ENCODE peak calls at places on chromosomes 13 and 19, in ten cellular contexts. F is endothelial cell of umbilical vein, P is GM12891, U is breast epithelium, G is HepG2, Y is SK-N-SH, O is K562, W is stomach, J is HL-60, Z is suprapubic skin. E is an unnamed sample.

GRCh38 chr13:19836472-19836871 is 27.0 kb downstream of the ZMYM5 start:
- DNase-seq in F (no peak), P (no peak), U (no peak), G (no peak), Y (no peak), O (no peak), W (no peak), J (no peak), Z (no peak), E (no peak)

GRCh38 chr19:23075031-23075733 is 41.6 kb upstream of the ZNF730 start:
- DNase-seq in F (peak; percentile 41), P (peak; percentile 55), U (peak; percentile 40), G (no peak), Y (peak; percentile 92), O (peak; percentile 20), W (no peak), J (peak; percentile 12), Z (peak; percentile 60), E (peak; percentile 19)

GRCh38 chr13:94711561-94712286 is 621 bp downstream of the SOX21 start:
- DNase-seq in F (peak; percentile 45), P (no peak), U (no peak), G (no peak), Y (peak; percentile 54), O (peak; percentile 47), W (no peak), J (peak; percentile 32), Z (peak; percentile 61), E (no peak)

GRCh38 chr13:101433895-101434294 is 17.6 kb upstream of the NALCN start:
- DNase-seq in F (no peak), P (no peak), U (no peak), G (no peak), Y (no peak), O (no peak), W (no peak), J (no peak), Z (no peak), E (no peak)

GRCh38 chr13:84658881-84659661 is 776.8 kb upstream of the SLITRK1 start:
- DNase-seq in F (no peak), P (no peak), U (no peak), G (no peak), Y (no peak), O (no peak), W (no peak), J (no peak), Z (no peak), E (no peak)

GRCh38 chr13:30844548-30845296 is 61.3 kb upstream of the MEDAG start:
- DNase-seq in F (no peak), P (no peak), U (no peak), G (no peak), Y (no peak), O (no peak), W (no peak), J (no peak), Z (no peak), E (no peak)

GRCh38 chr19:46205183-46205984 is 24.2 kb upstream of the IGFL1 start:
- DNase-seq in F (no peak), P (no peak), U (no peak), G (no peak), Y (no peak), O (no peak), W (no peak), J (no peak), Z (no peak), E (no peak)

GRCh38 chr13:38514575-38514974 is 164.9 kb downstream of the UFM1 start:
- DNase-seq in F (no peak), P (no peak), U (no peak), G (no peak), Y (no peak), O (no peak), W (no peak), J (no peak), Z (no peak), E (no peak)

GRCh38 chr19:925912-926594 is at the start of gene ARID3A:
- DNase-seq in F (no peak), P (no peak), U (no peak), G (no peak), Y (peak; percentile 88), O (no peak), W (peak; percentile 56), J (peak; percentile 60), Z (no peak), E (peak; percentile 71)

DNA sequence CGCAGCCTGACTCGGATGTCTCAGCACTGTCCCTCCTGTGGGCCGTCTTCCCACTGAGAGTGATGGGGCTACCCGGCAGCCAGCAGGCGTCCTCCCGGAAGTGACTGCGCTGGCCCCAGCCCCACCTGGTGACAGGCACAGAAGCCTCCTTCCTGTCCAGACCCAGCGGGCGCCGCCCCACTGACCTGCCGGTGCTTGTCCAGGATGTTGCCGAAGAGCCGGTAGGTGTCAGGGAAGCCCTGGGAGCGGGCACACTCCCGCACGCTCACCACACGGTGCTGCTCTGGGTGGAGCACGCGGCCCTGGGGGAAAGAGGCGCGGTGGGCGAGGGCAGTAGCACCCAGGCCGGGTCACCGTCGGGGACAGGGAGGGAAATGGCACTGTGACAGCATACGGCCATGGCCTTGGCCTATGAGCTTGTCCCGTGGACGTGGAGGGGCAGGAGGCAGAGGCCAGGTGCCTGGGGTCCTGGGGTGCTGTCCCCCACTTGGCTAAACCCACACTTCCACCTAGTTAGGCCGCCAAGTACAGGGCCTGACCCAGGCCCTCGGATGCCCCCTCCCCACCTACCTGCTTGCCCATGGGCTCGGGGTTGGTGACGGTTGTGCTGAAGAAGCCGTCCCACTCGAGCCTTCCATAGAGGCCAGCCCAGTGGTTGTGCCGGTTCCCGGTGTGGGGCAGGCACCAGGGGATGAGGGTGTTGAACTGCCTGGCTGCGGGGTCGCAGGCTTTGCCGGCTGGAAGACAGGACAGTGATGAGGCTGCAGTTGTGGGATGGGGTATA is 16.0 kb upstream of the EIF3G start:
- DNase-seq in F (no peak), P (no peak), U (peak; percentile 68), G (no peak), Y (no peak), O (no peak), W (no peak), J (no peak), Z (no peak), E (no peak)
- TF ChIP-seq POLR2AphosphoS5 in F (no peak), P (no peak), U (no peak), G (no peak), Y (no peak), O (no peak), W (no peak), J (no peak), Z (no peak), E (no peak)

DNA sequence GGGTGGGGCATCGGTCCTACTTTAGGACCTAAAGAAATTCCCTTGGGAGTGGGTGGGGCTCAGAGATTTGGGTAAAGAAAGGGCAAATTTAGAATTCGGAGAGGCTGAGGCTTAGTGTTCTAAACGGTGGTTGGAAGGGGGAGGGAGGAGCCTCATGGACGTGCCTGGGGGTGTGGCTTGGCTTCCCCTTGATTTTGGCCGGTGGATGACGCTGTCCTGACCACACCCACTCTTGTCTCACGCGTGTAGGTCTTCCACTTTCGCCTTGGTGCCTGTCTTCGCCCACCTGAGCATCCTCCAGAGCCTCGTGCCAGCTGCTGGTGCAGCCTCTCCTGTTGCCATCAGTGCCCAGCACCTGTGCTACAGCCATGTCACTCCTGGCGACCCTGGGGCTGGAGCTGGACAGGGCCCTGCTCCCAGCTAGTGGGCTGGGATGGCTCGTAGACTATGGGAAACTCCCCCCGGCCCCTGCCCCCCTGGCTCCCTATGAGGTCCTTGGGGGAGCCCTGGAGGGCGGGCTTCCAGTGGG is 1.2 kb upstream of the NUP62 start:
- DNase-seq in F (no peak), P (no peak), U (no peak), G (no peak), Y (no peak), O (peak; percentile 80), W (no peak), J (no peak), Z (no peak), E (peak; percentile 24)
- TF ChIP-seq POLR2AphosphoS5 in F (no peak), P (no peak), U (no peak), G (no peak), Y (no peak), O (no peak), W (no peak), J (no peak), Z (no peak), E (no peak)

GRCh38 chr19:19388568-19389555 is 16.6 kb upstream of the GATAD2A start:
- DNase-seq in F (no peak), P (no peak), U (no peak), G (peak; percentile 38), Y (no peak), O (no peak), W (no peak), J (no peak), Z (no peak), E (no peak)
- TF ChIP-seq POLR2AphosphoS5 in F (no peak), P (no peak), U (no peak), G (no peak), Y (no peak), O (no peak), W (no peak), J (no peak), Z (no peak), E (no peak)

GRCh38 chr19:54211214-54211613 is 10.6 kb downstream of the RPS9 start:
- DNase-seq in F (no peak), P (no peak), U (no peak), G (no peak), Y (peak; percentile 45), O (no peak), W (no peak), J (no peak), Z (no peak), E (no peak)

GRCh38 chr19:54207908-54208783 is 7.5 kb downstream of the RPS9 start:
- DNase-seq in F (peak; percentile 48), P (no peak), U (peak; percentile 62), G (peak; percentile 59), Y (no peak), O (peak; percentile 50), W (peak; percentile 71), J (peak; percentile 100), Z (peak; percentile 81), E (peak; percentile 72)

GRCh38 chr19:54209058-54209747 is 8.5 kb downstream of the RPS9 start:
- DNase-seq in F (no peak), P (no peak), U (no peak), G (no peak), Y (peak; percentile 62), O (no peak), W (no peak), J (no peak), Z (no peak), E (no peak)

GRCh38 chr19:54208784-54209057 is 8.1 kb downstream of the RPS9 start:
- DNase-seq in F (no peak), P (no peak), U (no peak), G (no peak), Y (no peak), O (no peak), W (no peak), J (no peak), Z (no peak), E (no peak)

DNA sequence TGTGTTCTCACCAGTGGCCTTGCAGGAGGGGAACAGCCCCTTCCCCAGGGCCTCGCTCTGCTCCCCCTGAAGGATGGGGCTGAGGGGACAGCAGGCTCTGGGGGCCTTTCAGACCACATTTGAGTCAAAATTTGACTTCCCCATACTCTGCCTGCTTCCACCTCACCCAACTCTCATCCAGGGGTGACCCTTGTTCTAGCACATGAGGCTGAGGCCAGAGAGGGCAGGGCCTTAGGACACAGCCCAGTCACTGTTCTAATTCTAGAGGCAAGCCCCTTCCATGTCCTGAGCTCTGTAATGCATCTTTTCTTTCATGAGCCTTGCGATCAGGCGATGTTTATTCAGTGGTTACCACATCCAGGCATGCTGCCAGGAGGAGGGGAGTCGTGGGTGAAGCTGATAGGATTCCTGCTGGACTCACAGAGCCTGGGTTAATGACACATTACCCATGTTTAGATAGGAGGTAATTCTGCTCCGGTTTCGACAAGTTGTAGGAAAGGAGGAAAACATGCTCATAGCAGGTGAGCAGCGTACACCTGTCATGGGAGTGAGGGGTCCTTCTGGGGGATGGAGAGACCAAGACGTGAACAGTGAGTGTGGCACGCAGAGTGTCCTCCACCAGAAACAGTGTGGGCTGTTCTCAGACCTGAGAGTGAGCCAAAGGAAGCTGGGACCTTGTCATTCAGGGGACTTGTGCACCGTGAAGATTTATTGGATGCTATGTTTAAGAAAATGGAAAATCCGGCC is 9.3 kb downstream of the RPS9 start:
- DNase-seq in F (peak; percentile 96), P (no peak), U (peak; percentile 75), G (peak; percentile 98), Y (peak; percentile 82), O (peak; percentile 66), W (peak; percentile 97), J (peak; percentile 55), Z (peak; percentile 90), E (peak; percentile 93)
- TF ChIP-seq POLR2AphosphoS5 in F (peak; percentile 65), P (no peak), U (peak; percentile 82), G (no peak), Y (peak; percentile 84), O (peak; percentile 88), W (peak; percentile 83), J (no peak), Z (no peak), E (peak; percentile 81)

E was measured in transverse colon.